ENCODE peak calls at places on chromosomes 12 and 14, in ten cellular contexts. B is pancreas; M is HFFc6; W is type B pancreatic cell; E is activated CD8-positive, alpha-beta T cell treated with anti-CD3 and anti-CD28 coated beads, Interleukin-2, amount 10 ng/mL, durations not matched to agents 7 days and 5 days; Q is stimulated activated CD4-positive, alpha-beta T cell treated with anti-CD3 and anti-CD28 coated beads, TNF-alpha, amount 100 ng/mL, for 1 hour; D is AG10803; T is body of pancreas; P is vagina; S is D341Med. I is an unnamed sample.

GRCh38 chr12:38934078-38934584 is 28.7 kb upstream of the CPNE8 start:
- DNase-seq in B (no peak), M (no peak), W (no peak), E (no peak), Q (no peak), D (no peak), T (no peak), P (no peak), S (no peak), I (no peak)

GRCh38 chr14:78023112-78023511 is 147.1 kb upstream of the NRXN3 start:
- DNase-seq in B (no peak), M (no peak), W (no peak), E (no peak), Q (no peak), D (no peak), T (no peak), P (no peak), S (no peak), I (no peak)

GRCh38 chr12:6465467-6466183 is 4.9 kb downstream of the VAMP1 start:
- DNase-seq in B (no peak), M (peak; percentile 65), W (no peak), E (peak; percentile 67), Q (no peak), D (peak; percentile 77), T (peak; percentile 63), P (no peak), S (peak; percentile 69), I (no peak)

GRCh38 chr12:72570601-72571000 is 298.4 kb downstream of the TRHDE start:
- DNase-seq in B (no peak), M (no peak), W (no peak), E (no peak), Q (no peak), D (no peak), T (no peak), P (no peak), S (peak; percentile 36), I (no peak)

GRCh38 chr12:11486623-11487444 is 91.5 kb upstream of the PRB2 start:
- DNase-seq in B (peak; percentile 64), M (peak; percentile 83), W (no peak), E (peak; percentile 90), Q (peak; percentile 57), D (peak; percentile 85), T (peak; percentile 82), P (no peak), S (peak; percentile 82), I (peak; percentile 22)

GRCh38 chr12:95286713-95287112 is 69.1 kb downstream of the VEZT start:
- DNase-seq in B (no peak), M (no peak), W (no peak), E (no peak), Q (no peak), D (peak; percentile 18), T (no peak), P (no peak), S (no peak), I (no peak)

GRCh38 chr12:96263449-96263902 is 69.3 kb downstream of the ELK3 start:
- DNase-seq in B (peak; percentile 79), M (no peak), W (no peak), E (no peak), Q (no peak), D (no peak), T (peak; percentile 74), P (no peak), S (no peak), I (no peak)

GRCh38 chr14:58744951-58745350 is 107.2 kb downstream of the DACT1 start:
- DNase-seq in B (no peak), M (no peak), W (no peak), E (no peak), Q (no peak), D (no peak), T (no peak), P (no peak), S (no peak), I (no peak)

GRCh38 chr12:132170094-132170636 is 25.9 kb downstream of the NOC4L start:
- DNase-seq in B (no peak), M (peak; percentile 48), W (no peak), E (no peak), Q (no peak), D (peak; percentile 87), T (no peak), P (no peak), S (no peak), I (no peak)

GRCh38 chr12:41515953-41516352 is 327.8 kb downstream of the PDZRN4 start:
- DNase-seq in B (no peak), M (no peak), W (no peak), E (no peak), Q (no peak), D (no peak), T (no peak), P (no peak), S (no peak), I (no peak)

GRCh38 chr14:105944632-105945610 is 418.5 kb downstream of the TMEM121 start:
- DNase-seq in B (peak; percentile 36), M (no peak), W (no peak), E (peak; percentile 85), Q (peak; percentile 49), D (no peak), T (peak; percentile 60), P (peak; percentile 71), S (peak; percentile 52), I (no peak)

GRCh38 chr14:105532735-105533141 is 6.4 kb downstream of the TMEM121 start:
- DNase-seq in B (no peak), M (no peak), W (no peak), E (no peak), Q (no peak), D (peak; percentile 17), T (no peak), P (no peak), S (peak; percentile 74), I (no peak)

GRCh38 chr14:71061458-71061857 is 154.2 kb downstream of the PCNX1 start:
- DNase-seq in B (no peak), M (peak; percentile 33), W (no peak), E (no peak), Q (no peak), D (peak; percentile 63), T (no peak), P (no peak), S (no peak), I (no peak)

GRCh38 chr14:42163136-42163535 is 556.5 kb downstream of the LRFN5 start:
- DNase-seq in B (no peak), M (no peak), W (no peak), E (no peak), Q (no peak), D (no peak), T (no peak), P (no peak), S (no peak), I (no peak)

GRCh38 chr12:66636771-66637170 is 42.1 kb downstream of the GRIP1 start:
- DNase-seq in B (peak; percentile 41), M (no peak), W (no peak), E (no peak), Q (no peak), D (peak; percentile 20), T (peak; percentile 15), P (no peak), S (no peak), I (no peak)

GRCh38 chr12:175250-175649 is 38.7 kb downstream of the SLC6A12 start:
- DNase-seq in B (no peak), M (no peak), W (no peak), E (no peak), Q (no peak), D (no peak), T (no peak), P (no peak), S (no peak), I (no peak)

GRCh38 chr12:15227004-15227679 is 5.9 kb upstream of the RERG start:
- DNase-seq in B (no peak), M (peak; percentile 47), W (no peak), E (peak; percentile 47), Q (no peak), D (peak; percentile 53), T (peak; percentile 42), P (no peak), S (peak; percentile 50), I (no peak)

GRCh38 chr12:4909734-4910501 is at the start of gene KCNA1:
- DNase-seq in B (no peak), M (no peak), W (peak; percentile 68), E (no peak), Q (no peak), D (peak; percentile 10), T (no peak), P (no peak), S (peak; percentile 55), I (no peak)

GRCh38 chr12:68613209-68613904 is 2.7 kb downstream of the RAP1B start:
- DNase-seq in B (no peak), M (no peak), W (no peak), E (peak; percentile 65), Q (peak; percentile 9), D (no peak), T (no peak), P (no peak), S (no peak), I (no peak)

GRCh38 chr14:58200480-58200841 is 512 bp downstream of the ACTR10 start:
- DNase-seq in B (no peak), M (no peak), W (no peak), E (no peak), Q (no peak), D (no peak), T (no peak), P (no peak), S (no peak), I (no peak)

GRCh38 chr12:122844366-122844971 is 9.2 kb downstream of the HIP1R start:
- DNase-seq in B (no peak), M (no peak), W (no peak), E (no peak), Q (no peak), D (no peak), T (no peak), P (no peak), S (no peak), I (no peak)

GRCh38 chr12:53499261-53500118 is at the start of gene MAP3K12:
- DNase-seq in B (peak; percentile 52), M (peak; percentile 44), W (no peak), E (peak; percentile 79), Q (no peak), D (peak; percentile 57), T (no peak), P (no peak), S (peak; percentile 71), I (no peak)

GRCh38 chr12:58575281-58575680 is 345.0 kb downstream of the LRIG3 start:
- DNase-seq in B (no peak), M (peak; percentile 71), W (no peak), E (no peak), Q (no peak), D (peak; percentile 68), T (no peak), P (no peak), S (no peak), I (no peak)

GRCh38 chr12:13211859-13212664 is 15.5 kb downstream of the EMP1 start:
- DNase-seq in B (peak; percentile 42), M (peak; percentile 60), W (no peak), E (peak; percentile 84), Q (peak; percentile 48), D (peak; percentile 67), T (peak; percentile 74), P (no peak), S (peak; percentile 65), I (no peak)

GRCh38 chr14:20498622-20499021 is 6.7 kb upstream of the RNASE10 start:
- DNase-seq in B (no peak), M (no peak), W (no peak), E (no peak), Q (no peak), D (no peak), T (no peak), P (no peak), S (no peak), I (no peak)

GRCh38 chr12:85834378-85834777 is 1.8 kb downstream of the RASSF9 start:
- DNase-seq in B (no peak), M (no peak), W (no peak), E (no peak), Q (no peak), D (peak; percentile 12), T (no peak), P (no peak), S (no peak), I (no peak)

GRCh38 chr14:92747701-92748258 is 647 bp downstream of the LGMN start:
- DNase-seq in B (no peak), M (peak; percentile 8), W (no peak), E (no peak), Q (no peak), D (peak; percentile 47), T (peak; percentile 19), P (no peak), S (no peak), I (no peak)

GRCh38 chr14:38210587-38211257 is 3.0 kb downstream of the SSTR1 start:
- DNase-seq in B (no peak), M (peak; percentile 43), W (no peak), E (no peak), Q (no peak), D (peak; percentile 72), T (peak; percentile 24), P (no peak), S (no peak), I (no peak)